ENCODE peak calls at places on chromosomes 7 and 10, in ten cellular contexts. L is epithelial cell of prostate; A is hepatocyte; I is tibial artery; Z is coronary artery; V is CD4-positive, alpha-beta T cell; W is aorta; C is neuronal stem cell; E is transverse colon; X is A549. U is an unnamed sample.

GRCh38 chr7:38311329-38311937 is 38.0 kb upstream of the TARP start:
- DNase-seq in W (peak; percentile 81), C (no peak), E (peak; percentile 38), L (no peak), A (no peak), X (peak; percentile 54), Z (no peak), I (no peak), V (no peak), U (no peak)

GRCh38 chr10:132538031-132538789 is 623 bp downstream of the INPP5A start:
- DNase-seq in I (peak; percentile 68), A (no peak), L (no peak), V (no peak), X (no peak), Z (peak; percentile 85), E (peak; percentile 24), C (no peak), W (peak; percentile 79), U (no peak)

GRCh38 chr10:90245623-90246022 is 544.2 kb downstream of the KIF20B start:
- DNase-seq in I (no peak), W (no peak), V (no peak), L (no peak), C (no peak), A (no peak), X (no peak), E (no peak), Z (no peak), U (no peak)

GRCh38 chr10:116073451-116073850 is 199.6 kb downstream of the GFRA1 start:
- DNase-seq in V (no peak), C (no peak), Z (no peak), A (no peak), L (no peak), I (no peak), W (no peak), E (no peak), X (no peak), U (no peak)

GRCh38 chr10:24952701-24953349 is 419 bp upstream of the PRTFDC1 start:
- DNase-seq in A (peak; percentile 70), E (peak; percentile 48), C (peak; percentile 57), I (no peak), V (peak; percentile 68), X (peak; percentile 57), Z (peak; percentile 77), W (peak; percentile 77), L (no peak), U (peak; percentile 80)

GRCh38 chr10:122276611-122277205 is 5.6 kb downstream of the BTBD16 start:
- DNase-seq in Z (peak; percentile 57), I (no peak), V (no peak), X (peak; percentile 50), C (no peak), A (peak; percentile 75), L (no peak), W (no peak), E (no peak), U (no peak)

GRCh38 chr7:110119883-110120581 is 970.9 kb upstream of the LRRN3 start:
- DNase-seq in C (no peak), W (peak; percentile 39), X (no peak), E (no peak), I (no peak), Z (no peak), L (peak; percentile 27), V (no peak), A (peak; percentile 5), U (no peak)

GRCh38 chr10:33336606-33337334 is 2.3 kb upstream of the NRP1 start:
- DNase-seq in A (peak; percentile 53), L (no peak), Z (peak; percentile 78), E (peak; percentile 31), I (peak; percentile 77), V (no peak), C (peak; percentile 45), W (peak; percentile 85), X (peak; percentile 51), U (peak; percentile 77)

GRCh38 chr7:17965600-17965999 is 25.3 kb upstream of the SNX13 start:
- DNase-seq in W (no peak), Z (no peak), I (no peak), X (no peak), A (no peak), E (no peak), L (no peak), C (no peak), V (no peak), U (peak; percentile 62)

GRCh38 chr7:91344248-91344647 is 80.0 kb downstream of the FZD1 start:
- DNase-seq in X (no peak), W (no peak), L (no peak), C (no peak), Z (no peak), E (no peak), A (no peak), V (no peak), I (no peak), U (no peak)

GRCh38 chr10:12348341-12348869 is 942 bp upstream of the CAMK1D start:
- DNase-seq in A (no peak), I (no peak), L (no peak), Z (no peak), W (no peak), V (no peak), E (peak; percentile 31), C (no peak), X (no peak), U (peak; percentile 17)

GRCh38 chr7:82204694-82205093 is 238.9 kb downstream of the CACNA2D1 start:
- DNase-seq in L (peak; percentile 22), X (no peak), A (no peak), C (no peak), Z (no peak), E (no peak), W (no peak), I (no peak), V (no peak), U (no peak)

GRCh38 chr7:117323877-117324699 is 1.2 kb upstream of the WNT2 start:
- DNase-seq in X (no peak), L (no peak), E (no peak), C (peak; percentile 35), I (no peak), W (peak; percentile 87), Z (no peak), A (peak; percentile 61), V (no peak), U (peak; percentile 65)

GRCh38 chr7:30918676-30919075 is 7.0 kb downstream of the AQP1 start:
- DNase-seq in V (no peak), L (no peak), W (peak; percentile 80), X (no peak), A (no peak), E (no peak), C (no peak), Z (no peak), I (peak; percentile 85), U (no peak)

GRCh38 chr10:1109795-1110673 is 53.8 kb downstream of the WDR37 start:
- DNase-seq in Z (no peak), A (peak; percentile 84), L (peak; percentile 66), W (no peak), C (peak; percentile 53), V (peak; percentile 78), X (peak; percentile 89), E (peak; percentile 83), I (no peak), U (peak; percentile 79)

GRCh38 chr7:155405399-155406318 is 52.3 kb upstream of the EN2 start:
- DNase-seq in C (no peak), W (no peak), Z (no peak), A (no peak), X (peak; percentile 41), L (no peak), E (no peak), I (no peak), V (no peak), U (no peak)

GRCh38 chr7:17781491-17782215 is 158.6 kb downstream of the SNX13 start:
- DNase-seq in X (no peak), L (no peak), E (no peak), W (no peak), V (no peak), Z (no peak), C (no peak), A (no peak), I (no peak), U (no peak)

GRCh38 chr10:128993443-128993842 is 473.6 kb upstream of the MGMT start:
- DNase-seq in E (no peak), V (no peak), A (no peak), I (no peak), W (peak; percentile 68), L (no peak), Z (no peak), C (no peak), X (no peak), U (no peak)

GRCh38 chr7:55405856-55406541 is 40.9 kb downstream of the LANCL2 start:
- DNase-seq in Z (no peak), E (peak; percentile 26), A (no peak), I (no peak), C (no peak), L (no peak), V (no peak), X (no peak), W (no peak), U (no peak)

GRCh38 chr10:114402871-114403544 is 1.3 kb downstream of the AFAP1L2 start:
- DNase-seq in C (no peak), W (peak; percentile 67), L (no peak), Z (peak; percentile 73), E (no peak), V (no peak), A (no peak), I (no peak), X (no peak), U (no peak)

GRCh38 chr7:142533920-142534319 is 215.4 kb upstream of the PRSS1 start:
- DNase-seq in V (no peak), L (no peak), E (no peak), C (no peak), W (no peak), X (no peak), A (no peak), Z (no peak), I (no peak), U (no peak)
- H3K27ac ChIP-seq in V (no peak overlapping the region), L (no peak overlapping the region), E (no peak overlapping the region), C (no peak overlapping the region), W (no peak overlapping the region), X (no peak overlapping the region), A (no peak overlapping the region), Z (no peak overlapping the region), I (no peak overlapping the region), U (no peak overlapping the region)

DNA sequence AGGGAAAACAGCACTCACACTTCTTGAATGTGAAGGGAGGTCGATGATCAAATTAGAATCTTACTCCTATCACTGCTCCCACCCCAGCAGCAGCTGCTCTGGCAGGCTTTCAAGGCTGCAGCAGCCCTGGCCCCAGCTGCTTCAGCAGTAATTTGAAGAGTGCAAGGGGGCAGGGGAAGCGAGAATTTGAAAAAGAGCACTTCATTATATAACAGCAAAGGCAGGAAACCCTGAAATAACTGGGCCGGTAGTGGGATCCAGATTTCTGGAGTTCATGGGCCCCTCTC is 44.9 kb downstream of the MYPN start:
- DNase-seq in I (no peak), V (no peak), X (no peak), E (no peak), L (no peak), A (no peak), W (no peak), Z (no peak), C (no peak), U (no peak)
- H3K27ac ChIP-seq in I (peak overlapping the region; percentile 11), V (no peak overlapping the region), X (peak overlapping the region; percentile 86), E (peak overlapping the region; percentile 33), L (peak overlapping the region; percentile 6), A (peak overlapping the region; percentile 47), W (no peak overlapping the region), Z (no peak overlapping the region), C (no peak overlapping the region), U (peak overlapping the region; percentile 36)

GRCh38 chr10:15344256-15344875 is 26.7 kb downstream of the FAM171A1 start:
- DNase-seq in E (no peak), A (no peak), W (no peak), L (no peak), V (no peak), X (no peak), C (no peak), I (no peak), Z (no peak), U (no peak)
- H3K27ac ChIP-seq in E (peak overlapping the region; percentile 88), A (peak overlapping the region; percentile 32), W (no peak overlapping the region), L (peak overlapping the region; percentile 26), V (no peak overlapping the region), X (no peak overlapping the region), C (no peak overlapping the region), I (no peak overlapping the region), Z (no peak overlapping the region), U (no peak overlapping the region)

GRCh38 chr7:84195295-84196006 is 862 bp upstream of the SEMA3A start:
- DNase-seq in V (no peak), X (no peak), W (no peak), I (no peak), E (no peak), Z (no peak), C (no peak), A (no peak), L (no peak), U (no peak)
- H3K27ac ChIP-seq in V (no peak overlapping the region), X (peak overlapping the region; percentile 71), W (no peak overlapping the region), I (no peak overlapping the region), E (peak overlapping the region; percentile 65), Z (peak overlapping the region; percentile 9), C (peak overlapping the region; percentile 89), A (peak overlapping the region; percentile 85), L (peak overlapping the region; percentile 82), U (peak overlapping the region; percentile 63)